ENCODE peak calls at places on chromosomes 1 and 21, in eight cellular contexts. One of them, this sample, is unnamed.

GRCh38 chr1:201766117-201766863 is 62.7 kb upstream of the IPO9 start:
- DNase-seq in activated naive CD4-positive, alpha-beta T cell: no peak
- DNase-seq in hippocampal formation: no peak
- DNase-seq in amygdala: no peak
- DNase-seq in H1: no peak
- DNase-seq in hypothalamus: no peak
- DNase-seq in aorta: no peak
- DNase-seq in fibroblast of lung: peak
- DNase-seq in this sample: no peak

GRCh38 chr1:180837025-180837424 is 75.7 kb upstream of the KIAA1614 start:
- DNase-seq in activated naive CD4-positive, alpha-beta T cell: no peak
- DNase-seq in hippocampal formation: no peak
- DNase-seq in amygdala: no peak
- DNase-seq in H1: no peak
- DNase-seq in hypothalamus: no peak
- DNase-seq in aorta: no peak
- DNase-seq in fibroblast of lung: peak
- DNase-seq in this sample: no peak

GRCh38 chr1:118717893-118718292 is 270.2 kb downstream of the TBX15 start:
- DNase-seq in activated naive CD4-positive, alpha-beta T cell: no peak
- DNase-seq in hippocampal formation: no peak
- DNase-seq in amygdala: no peak
- DNase-seq in H1: no peak
- DNase-seq in hypothalamus: no peak
- DNase-seq in aorta: no peak
- DNase-seq in fibroblast of lung: no peak
- DNase-seq in this sample: no peak

GRCh38 chr1:163047951-163048659 is 21.1 kb upstream of the RGS4 start:
- DNase-seq in activated naive CD4-positive, alpha-beta T cell: no peak
- DNase-seq in hippocampal formation: no peak
- DNase-seq in amygdala: no peak
- DNase-seq in H1: no peak
- DNase-seq in hypothalamus: no peak
- DNase-seq in aorta: no peak
- DNase-seq in fibroblast of lung: no peak
- DNase-seq in this sample: no peak

GRCh38 chr1:65255088-65256050 is 54.0 kb upstream of the DNAJC6 start:
- DNase-seq in activated naive CD4-positive, alpha-beta T cell: no peak
- DNase-seq in hippocampal formation: peak
- DNase-seq in amygdala: no peak
- DNase-seq in H1: peak
- DNase-seq in hypothalamus: no peak
- DNase-seq in aorta: no peak
- DNase-seq in fibroblast of lung: peak
- DNase-seq in this sample: no peak

GRCh38 chr21:15050588-15051377 is 14.0 kb downstream of the NRIP1 start:
- DNase-seq in activated naive CD4-positive, alpha-beta T cell: no peak
- DNase-seq in hippocampal formation: no peak
- DNase-seq in amygdala: no peak
- DNase-seq in H1: peak
- DNase-seq in hypothalamus: no peak
- DNase-seq in aorta: no peak
- DNase-seq in fibroblast of lung: no peak
- DNase-seq in this sample: no peak

GRCh38 chr21:46457801-46458314 is 833 bp upstream of the DIP2A start:
- DNase-seq in activated naive CD4-positive, alpha-beta T cell: no peak
- DNase-seq in hippocampal formation: peak
- DNase-seq in amygdala: no peak
- DNase-seq in H1: no peak
- DNase-seq in hypothalamus: no peak
- DNase-seq in aorta: peak
- DNase-seq in fibroblast of lung: peak
- DNase-seq in this sample: no peak

GRCh38 chr1:94265931-94266330 is 28.5 kb upstream of the ARHGAP29 start:
- DNase-seq in activated naive CD4-positive, alpha-beta T cell: no peak
- DNase-seq in hippocampal formation: no peak
- DNase-seq in amygdala: no peak
- DNase-seq in H1: no peak
- DNase-seq in hypothalamus: no peak
- DNase-seq in aorta: no peak
- DNase-seq in fibroblast of lung: no peak
- DNase-seq in this sample: peak

GRCh38 chr1:156100205-156100995 is 14.1 kb upstream of the LMNA start:
- DNase-seq in activated naive CD4-positive, alpha-beta T cell: no peak
- DNase-seq in hippocampal formation: no peak
- DNase-seq in amygdala: no peak
- DNase-seq in H1: no peak
- DNase-seq in hypothalamus: no peak
- DNase-seq in aorta: no peak
- DNase-seq in fibroblast of lung: no peak
- DNase-seq in this sample: no peak

GRCh38 chr1:204915856-204916485 is 45.3 kb downstream of the NFASC start:
- DNase-seq in activated naive CD4-positive, alpha-beta T cell: no peak
- DNase-seq in hippocampal formation: no peak
- DNase-seq in amygdala: no peak
- DNase-seq in H1: no peak
- DNase-seq in hypothalamus: no peak
- DNase-seq in aorta: no peak
- DNase-seq in fibroblast of lung: no peak
- DNase-seq in this sample: no peak

GRCh38 chr1:228378453-228379164 is 28.0 kb downstream of the TRIM11 start:
- DNase-seq in activated naive CD4-positive, alpha-beta T cell: peak
- DNase-seq in hippocampal formation: peak
- DNase-seq in amygdala: no peak
- DNase-seq in H1: peak
- DNase-seq in hypothalamus: peak
- DNase-seq in aorta: peak
- DNase-seq in fibroblast of lung: peak
- DNase-seq in this sample: peak

GRCh38 chr1:163561570-163562295 is 240.0 kb downstream of the NUF2 start:
- DNase-seq in activated naive CD4-positive, alpha-beta T cell: no peak
- DNase-seq in hippocampal formation: no peak
- DNase-seq in amygdala: no peak
- DNase-seq in H1: peak
- DNase-seq in hypothalamus: no peak
- DNase-seq in aorta: no peak
- DNase-seq in fibroblast of lung: peak
- DNase-seq in this sample: no peak

GRCh38 chr1:113941245-113941559 is 12.1 kb downstream of the HIPK1 start:
- DNase-seq in activated naive CD4-positive, alpha-beta T cell: no peak
- DNase-seq in hippocampal formation: no peak
- DNase-seq in amygdala: no peak
- DNase-seq in H1: no peak
- DNase-seq in hypothalamus: no peak
- DNase-seq in aorta: no peak
- DNase-seq in fibroblast of lung: no peak
- DNase-seq in this sample: no peak

GRCh38 chr1:223748773-223749733 is 36.7 kb downstream of the CAPN2 start:
- DNase-seq in activated naive CD4-positive, alpha-beta T cell: peak
- DNase-seq in hippocampal formation: peak
- DNase-seq in amygdala: no peak
- DNase-seq in H1: peak
- DNase-seq in hypothalamus: peak
- DNase-seq in aorta: peak
- DNase-seq in fibroblast of lung: peak
- DNase-seq in this sample: peak

GRCh38 chr1:231100393-231100792 is 60.3 kb upstream of the FAM89A start:
- DNase-seq in activated naive CD4-positive, alpha-beta T cell: no peak
- DNase-seq in hippocampal formation: no peak
- DNase-seq in amygdala: no peak
- DNase-seq in H1: no peak
- DNase-seq in hypothalamus: no peak
- DNase-seq in aorta: no peak
- DNase-seq in fibroblast of lung: no peak
- DNase-seq in this sample: no peak

GRCh38 chr1:183757061-183757460 is 47.9 kb upstream of the RGL1 start:
- DNase-seq in activated naive CD4-positive, alpha-beta T cell: no peak
- DNase-seq in hippocampal formation: no peak
- DNase-seq in amygdala: no peak
- DNase-seq in H1: no peak
- DNase-seq in hypothalamus: no peak
- DNase-seq in aorta: no peak
- DNase-seq in fibroblast of lung: peak
- DNase-seq in this sample: no peak

GRCh38 chr1:23591460-23592208 is 32.3 kb upstream of the ID3 start:
- DNase-seq in activated naive CD4-positive, alpha-beta T cell: no peak
- DNase-seq in hippocampal formation: no peak
- DNase-seq in amygdala: no peak
- DNase-seq in H1: no peak
- DNase-seq in hypothalamus: no peak
- DNase-seq in aorta: no peak
- DNase-seq in fibroblast of lung: no peak
- DNase-seq in this sample: no peak

GRCh38 chr21:37463083-37463780 is 96.7 kb downstream of the DYRK1A start:
- DNase-seq in activated naive CD4-positive, alpha-beta T cell: no peak
- DNase-seq in hippocampal formation: no peak
- DNase-seq in amygdala: no peak
- DNase-seq in H1: no peak
- DNase-seq in hypothalamus: no peak
- DNase-seq in aorta: no peak
- DNase-seq in fibroblast of lung: peak
- DNase-seq in this sample: no peak

GRCh38 chr21:21200103-21200938 is 202.1 kb downstream of the NCAM2 start:
- DNase-seq in activated naive CD4-positive, alpha-beta T cell: no peak
- DNase-seq in hippocampal formation: no peak
- DNase-seq in amygdala: no peak
- DNase-seq in H1: no peak
- DNase-seq in hypothalamus: no peak
- DNase-seq in aorta: peak
- DNase-seq in fibroblast of lung: peak
- DNase-seq in this sample: no peak

GRCh38 chr1:68454534-68454933 is 4.8 kb upstream of the RPE65 start:
- DNase-seq in activated naive CD4-positive, alpha-beta T cell: no peak
- DNase-seq in hippocampal formation: no peak
- DNase-seq in amygdala: no peak
- DNase-seq in H1: no peak
- DNase-seq in hypothalamus: no peak
- DNase-seq in aorta: no peak
- DNase-seq in fibroblast of lung: no peak
- DNase-seq in this sample: no peak

GRCh38 chr1:183243190-183244065 is 57.4 kb downstream of the LAMC2 start:
- DNase-seq in activated naive CD4-positive, alpha-beta T cell: no peak
- DNase-seq in hippocampal formation: no peak
- DNase-seq in amygdala: no peak
- DNase-seq in H1: no peak
- DNase-seq in hypothalamus: no peak
- DNase-seq in aorta: peak
- DNase-seq in fibroblast of lung: no peak
- DNase-seq in this sample: no peak

GRCh38 chr1:45097944-45098343 is 85.9 kb downstream of the UROD start:
- DNase-seq in activated naive CD4-positive, alpha-beta T cell: no peak
- DNase-seq in hippocampal formation: no peak
- DNase-seq in amygdala: no peak
- DNase-seq in H1: no peak
- DNase-seq in hypothalamus: no peak
- DNase-seq in aorta: no peak
- DNase-seq in fibroblast of lung: no peak
- DNase-seq in this sample: no peak

GRCh38 chr1:245051349-245052221 is 103.2 kb upstream of the KIF26B start:
- DNase-seq in activated naive CD4-positive, alpha-beta T cell: no peak
- DNase-seq in hippocampal formation: peak
- DNase-seq in amygdala: no peak
- DNase-seq in H1: peak
- DNase-seq in hypothalamus: peak
- DNase-seq in aorta: peak
- DNase-seq in fibroblast of lung: peak
- DNase-seq in this sample: no peak

GRCh38 chr1:216562383-216562782 is 139.1 kb upstream of the USH2A start:
- DNase-seq in activated naive CD4-positive, alpha-beta T cell: no peak
- DNase-seq in hippocampal formation: no peak
- DNase-seq in amygdala: no peak
- DNase-seq in H1: no peak
- DNase-seq in hypothalamus: no peak
- DNase-seq in aorta: no peak
- DNase-seq in fibroblast of lung: no peak
- DNase-seq in this sample: no peak

This sample was measured in C1 segment of cervical spinal cord.